ENCODE peak calls at places on chromosomes 4 and X, in six cellular contexts. A is H1, O is H9, S is IMR-90, I is mesenchymal stem cell, E is neuronal stem cell. Y is an unnamed sample.

GRCh38 chr4:32475710-32476109 is 1755.5 kb downstream of the PCDH7 start:
- DNase-seq in A (no peak), O (no peak), S (no peak), I (no peak), E (no peak), Y (no peak)

GRCh38 chrX:66028936-66029335 is 10.9 kb downstream of the VSIG4 start:
- DNase-seq in A (no peak), O (no peak), S (no peak), I (no peak), E (no peak), Y (no peak)

GRCh38 chr4:7552466-7552865 is 117.7 kb upstream of the PSAPL1 start:
- DNase-seq in A (no peak), O (no peak), S (no peak), I (no peak), E (no peak), Y (no peak)

GRCh38 chr4:61500883-61501282 is 300.8 kb downstream of the ADGRL3 start:
- DNase-seq in A (no peak), O (no peak), S (no peak), I (no peak), E (no peak), Y (peak)

GRCh38 chr4:145625677-145626622 is 6.8 kb downstream of the MMAA start:
- DNase-seq in A (no peak), O (no peak), S (no peak), I (no peak), E (no peak), Y (no peak)

GRCh38 chr4:145679991-145680455 is at the start of gene C4orf51:
- DNase-seq in A (no peak), O (no peak), S (peak), I (peak), E (no peak), Y (peak)

GRCh38 chrX:154548028-154548316 is 552 bp downstream of the IKBKG start:
- DNase-seq in A (no peak), O (no peak), S (peak), I (peak), E (no peak), Y (no peak)

GRCh38 chrX:151458824-151459223 is 61.8 kb downstream of the VMA21 start:
- DNase-seq in A (no peak), O (no peak), S (peak), I (no peak), E (no peak), Y (peak)

DNA sequence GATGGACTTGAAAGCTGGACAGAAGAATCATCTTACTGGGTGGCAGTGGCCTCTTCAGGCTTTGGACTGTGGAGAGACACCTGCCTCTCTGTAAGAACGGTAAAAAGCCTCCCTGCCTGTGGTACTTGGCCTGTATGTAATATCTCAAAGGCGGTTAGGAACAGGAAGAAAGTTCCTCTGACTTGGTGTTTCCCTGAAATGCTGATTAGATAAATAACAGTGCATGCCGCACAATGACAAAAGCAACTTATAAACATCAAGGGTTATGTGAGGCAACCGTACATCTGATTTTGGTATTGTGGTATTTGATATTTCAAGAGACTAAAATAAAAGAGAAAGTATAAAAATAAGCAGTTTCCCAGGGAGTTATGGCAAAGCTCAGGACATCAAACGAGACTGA is 92.4 kb upstream of the SORBS2 start:
- DNase-seq in A (no peak), O (no peak), S (no peak), I (no peak), E (no peak), Y (no peak)
- H3K23ac ChIP-seq in A (peak), O (no peak), S (no peak), I (no peak), E (no peak), Y (no peak)

GRCh38 chr4:94533405-94534223 is 81.9 kb downstream of the PDLIM5 start:
- DNase-seq in A (no peak), O (no peak), S (no peak), I (peak), E (no peak), Y (no peak)

GRCh38 chr4:94534401-94535312 is 82.9 kb downstream of the PDLIM5 start:
- DNase-seq in A (no peak), O (no peak), S (no peak), I (peak), E (no peak), Y (peak)

GRCh38 chr4:94528792-94529451 is 77.2 kb downstream of the PDLIM5 start:
- DNase-seq in A (no peak), O (no peak), S (no peak), I (no peak), E (no peak), Y (no peak)

GRCh38 chr4:94530073-94530472 is 78.3 kb downstream of the PDLIM5 start:
- DNase-seq in A (no peak), O (no peak), S (no peak), I (no peak), E (no peak), Y (no peak)

GRCh38 chr4:94532016-94532789 is 80.5 kb downstream of the PDLIM5 start:
- DNase-seq in A (no peak), O (no peak), S (peak), I (peak), E (no peak), Y (no peak)
- H3K23ac ChIP-seq in A (no peak), O (no peak), S (no peak), I (no peak), E (no peak), Y (no peak)

DNA sequence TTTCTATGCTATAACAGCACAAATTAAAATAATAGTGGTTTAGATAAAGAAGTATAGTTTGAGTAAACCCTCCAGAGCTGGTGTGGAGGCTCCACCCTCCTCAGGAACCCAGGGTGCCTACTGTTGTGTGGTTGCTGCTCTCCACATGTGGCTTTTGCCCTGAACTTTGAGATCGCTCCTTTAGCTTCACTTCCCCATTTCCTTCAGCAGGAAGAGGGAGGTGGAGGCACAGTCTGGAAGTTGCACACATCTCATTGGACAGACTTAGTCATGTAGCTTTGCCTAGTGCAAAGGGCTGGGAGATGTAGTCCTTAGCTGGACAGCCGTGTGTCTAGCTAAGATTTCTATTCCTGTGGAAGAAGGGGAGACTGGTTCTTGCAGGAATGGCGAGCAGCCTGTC is 37.9 kb downstream of the RGS12 start:
- DNase-seq in A (no peak), O (no peak), S (no peak), I (no peak), E (no peak), Y (no peak)
- H3K23ac ChIP-seq in A (no peak), O (no peak), S (no peak), I (no peak), E (no peak), Y (no peak)

GRCh38 chr4:92263010-92263409 is 40.8 kb upstream of the GRID2 start:
- DNase-seq in A (no peak), O (no peak), S (no peak), I (no peak), E (no peak), Y (no peak)

GRCh38 chr4:92263575-92263974 is 40.2 kb upstream of the GRID2 start:
- DNase-seq in A (no peak), O (no peak), S (no peak), I (no peak), E (no peak), Y (no peak)

GRCh38 chr4:92264163-92264562 is 39.6 kb upstream of the GRID2 start:
- DNase-seq in A (no peak), O (no peak), S (no peak), I (no peak), E (no peak), Y (no peak)

GRCh38 chr4:92262371-92262770 is 41.4 kb upstream of the GRID2 start:
- DNase-seq in A (no peak), O (no peak), S (no peak), I (no peak), E (no peak), Y (no peak)

GRCh38 chr4:92261256-92261655 is 42.5 kb upstream of the GRID2 start:
- DNase-seq in A (no peak), O (no peak), S (no peak), I (no peak), E (no peak), Y (no peak)
- H3K23ac ChIP-seq in A (no peak), O (no peak), S (no peak), I (no peak), E (no peak), Y (no peak)

DNA sequence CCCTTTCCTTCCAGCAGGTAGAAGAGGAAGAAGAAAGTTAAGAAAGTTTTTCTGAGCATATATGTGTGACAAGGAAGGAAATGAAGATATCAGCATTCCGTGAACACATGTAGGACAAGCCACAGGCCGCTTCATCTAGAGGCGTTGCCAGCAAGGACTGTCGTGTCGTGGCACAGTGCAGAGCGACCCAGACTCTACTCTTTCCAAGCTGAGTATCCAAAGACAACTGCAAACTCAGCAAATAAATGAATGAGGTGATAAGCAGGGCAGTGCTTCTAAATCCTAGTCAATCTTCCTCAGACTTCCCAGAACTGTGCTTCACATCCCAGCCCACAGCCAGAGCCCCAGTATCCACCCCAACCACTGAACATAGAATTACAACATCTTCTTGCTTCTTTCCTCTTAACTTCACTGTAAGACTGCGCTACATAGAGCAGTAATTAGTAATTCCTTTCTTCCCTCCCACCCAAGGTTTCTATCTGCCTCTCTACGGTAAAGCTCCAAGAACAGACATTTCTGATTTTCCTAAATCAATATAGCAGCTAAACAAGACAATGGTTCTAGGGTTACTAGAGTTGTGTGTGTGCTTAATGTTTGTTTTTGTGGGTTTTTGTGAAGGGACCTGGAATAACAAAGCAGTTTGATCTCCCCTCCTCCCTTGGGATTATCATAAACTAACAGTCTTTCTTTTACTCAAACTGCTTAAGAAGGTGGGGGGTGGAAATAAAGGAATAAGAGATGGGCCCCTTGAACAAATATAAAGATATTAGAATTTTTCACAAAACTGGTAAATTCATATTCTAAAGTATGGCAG is 71.6 kb downstream of the PAPSS1 start:
- DNase-seq in A (no peak), O (no peak), S (no peak), I (no peak), E (no peak), Y (no peak)
- H3K23ac ChIP-seq in A (no peak), O (no peak), S (no peak), I (no peak), E (no peak), Y (no peak)

GRCh38 chr4:184456337-184456736 is 18.0 kb downstream of the IRF2 start:
- DNase-seq in A (no peak), O (no peak), S (no peak), I (no peak), E (no peak), Y (no peak)
- H3K23ac ChIP-seq in A (no peak), O (no peak), S (no peak), I (no peak), E (peak), Y (no peak)

GRCh38 chr4:157217708-157218107 is 2.8 kb upstream of the GRIA2 start:
- DNase-seq in A (no peak), O (no peak), S (peak), I (peak), E (no peak), Y (peak)
- H3K23ac ChIP-seq in A (no peak), O (no peak), S (no peak), I (no peak), E (no peak), Y (no peak)

Y was measured in mesendoderm.